ENCODE peak calls at places on chromosomes 11 and 22, in eight cellular contexts. H is CD8-positive, alpha-beta T cell; D is progenitor cell of endocrine pancreas; M is psoas muscle; P is AG10803; X is Caco-2; E is sigmoid colon; N is nephron progenitor cell. I is an unnamed sample.

GRCh38 chr11:66568124-66568916 is at the start of gene CTSF:
- DNase-seq in H (peak), D (no peak), M (peak), P (peak), X (no peak), E (peak), N (no peak), I (no peak)

GRCh38 chr11:133579165-133580031 is 47.1 kb upstream of the OPCML start:
- DNase-seq in H (no peak), D (no peak), M (no peak), P (no peak), X (no peak), E (no peak), N (peak), I (no peak)

GRCh38 chr22:31199187-31199586 is 12.9 kb upstream of the LIMK2 start:
- DNase-seq in H (no peak), D (no peak), M (no peak), P (no peak), X (no peak), E (no peak), N (no peak), I (no peak)

GRCh38 chr11:32960553-32961164 is 55.0 kb upstream of the DEPDC7 start:
- DNase-seq in H (no peak), D (no peak), M (no peak), P (peak), X (no peak), E (no peak), N (no peak), I (peak)

GRCh38 chr22:20524004-20524481 is 16.6 kb downstream of the MED15 start:
- DNase-seq in H (no peak), D (no peak), M (no peak), P (peak), X (no peak), E (no peak), N (no peak), I (peak)

GRCh38 chr11:110772863-110773262 is 60.6 kb upstream of the ARHGAP20 start:
- DNase-seq in H (no peak), D (no peak), M (no peak), P (no peak), X (no peak), E (no peak), N (no peak), I (no peak)

GRCh38 chr22:39130892-39131855 is 21.3 kb downstream of the CBX7 start:
- DNase-seq in H (no peak), D (no peak), M (no peak), P (no peak), X (no peak), E (peak), N (no peak), I (no peak)

GRCh38 chr11:43930868-43931716 is 11.3 kb upstream of the C11orf96 start:
- DNase-seq in H (no peak), D (no peak), M (no peak), P (no peak), X (no peak), E (no peak), N (no peak), I (no peak)

GRCh38 chr22:48863965-48864538 is 963.6 kb downstream of the BRD1 start:
- DNase-seq in H (no peak), D (no peak), M (no peak), P (no peak), X (peak), E (peak), N (no peak), I (no peak)

GRCh38 chr11:29260939-29261705 is 755.7 kb downstream of the KCNA4 start:
- DNase-seq in H (no peak), D (no peak), M (no peak), P (peak), X (peak), E (no peak), N (no peak), I (peak)
- TF ChIP-seq CTCF in H (no peak), D (no peak), M (no peak), P (no peak), X (no peak), E (no peak), N (no peak), I (peak)

GRCh38 chr22:26436903-26437515 is 7.9 kb downstream of the ASPHD2 start:
- DNase-seq in H (no peak), D (no peak), M (no peak), P (no peak), X (no peak), E (no peak), N (no peak), I (no peak)
- TF ChIP-seq CTCF in H (no peak), D (no peak), M (no peak), P (no peak), X (no peak), E (no peak), N (no peak), I (no peak)

GRCh38 chr11:83816572-83817187 is 530.5 kb upstream of the CCDC90B start:
- DNase-seq in H (no peak), D (no peak), M (no peak), P (peak), X (no peak), E (no peak), N (no peak), I (no peak)
- TF ChIP-seq CTCF in H (peak), D (peak), M (peak), P (peak), X (peak), E (no peak), N (peak), I (peak)

GRCh38 chr22:45977551-45978274 is 751 bp upstream of the WNT7B start:
- DNase-seq in H (no peak), D (no peak), M (no peak), P (no peak), X (no peak), E (no peak), N (no peak), I (no peak)

GRCh38 chr22:45977003-45977395 is at the start of gene WNT7B:
- DNase-seq in H (no peak), D (no peak), M (no peak), P (no peak), X (no peak), E (no peak), N (no peak), I (no peak)

GRCh38 chr22:45978275-45978713 is 1.3 kb upstream of the WNT7B start:
- DNase-seq in H (no peak), D (no peak), M (no peak), P (no peak), X (no peak), E (peak), N (no peak), I (no peak)

GRCh38 chr22:45975266-45976161 is 1.4 kb downstream of the WNT7B start:
- DNase-seq in H (no peak), D (no peak), M (no peak), P (no peak), X (peak), E (no peak), N (no peak), I (no peak)

DNA sequence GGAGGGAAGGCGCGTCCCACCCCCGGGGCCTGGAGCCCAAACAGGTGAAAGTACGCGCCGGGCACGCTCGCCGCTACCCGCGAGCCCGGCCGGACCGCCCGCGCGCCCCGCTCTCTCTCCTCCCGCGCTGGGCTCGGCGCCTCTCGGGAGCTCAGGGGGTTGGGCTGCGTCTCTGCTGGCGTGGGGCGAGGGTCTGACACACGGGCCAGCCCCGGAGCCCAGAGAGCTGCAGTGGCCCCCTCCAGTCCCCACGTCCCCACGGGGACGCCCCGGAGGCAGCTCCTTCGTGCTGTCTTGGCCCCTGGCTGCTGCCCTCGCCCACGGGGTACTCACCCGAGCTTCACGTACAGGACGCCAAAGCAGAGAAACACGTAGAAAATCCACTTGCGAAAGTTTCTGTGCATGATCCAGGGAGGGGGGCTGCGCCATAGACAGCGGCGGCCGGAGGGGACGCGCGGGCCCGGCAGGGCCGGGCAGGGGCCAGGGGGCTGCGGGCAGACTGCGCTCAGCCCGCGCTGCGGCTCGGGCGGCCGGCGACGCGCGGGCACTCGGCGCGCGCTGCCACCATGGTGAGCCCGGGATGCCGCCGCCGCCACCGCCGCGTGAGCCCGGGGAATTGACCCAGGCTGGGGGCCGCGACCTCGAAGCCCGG is 485 bp downstream of the WNT7B start:
- DNase-seq in H (no peak), D (no peak), M (no peak), P (no peak), X (no peak), E (no peak), N (peak), I (no peak)
- TF ChIP-seq CTCF in H (no peak), D (no peak), M (no peak), P (no peak), X (no peak), E (no peak), N (no peak), I (no peak)

DNA sequence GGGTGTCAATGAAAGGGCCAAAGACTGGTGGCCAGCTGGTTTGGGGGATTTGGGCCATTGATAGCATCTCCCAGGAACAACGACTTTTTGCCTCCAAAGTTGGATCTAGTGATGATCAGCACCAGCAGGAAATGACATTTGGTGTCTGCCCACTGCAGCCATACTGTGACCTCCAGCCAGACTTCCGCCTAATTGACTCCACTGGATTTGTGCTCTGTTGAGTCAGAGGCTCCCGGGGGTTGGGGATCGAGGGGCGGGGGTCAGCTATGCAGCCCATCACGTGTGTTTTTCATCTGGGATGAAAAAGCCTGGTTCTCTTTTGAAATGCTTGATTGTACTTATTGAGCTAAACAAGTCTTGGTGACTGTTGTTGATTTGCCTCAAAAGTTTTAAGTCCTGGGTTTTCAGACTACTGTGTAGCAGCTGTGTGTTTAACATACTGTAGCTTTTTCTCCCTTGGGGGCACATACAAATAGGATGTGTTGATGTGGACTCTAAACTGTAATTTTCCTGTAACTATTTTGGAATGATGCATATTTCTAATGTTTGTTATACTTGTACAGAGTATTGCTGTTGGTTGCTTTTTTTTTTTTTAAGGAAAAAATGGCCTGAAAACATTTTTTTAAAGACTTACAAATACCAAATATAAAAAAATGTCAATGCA is 46.3 kb upstream of the OR4B1 start:
- DNase-seq in H (no peak), D (no peak), M (no peak), P (peak), X (no peak), E (no peak), N (no peak), I (no peak)
- TF ChIP-seq CTCF in H (no peak), D (no peak), M (no peak), P (no peak), X (no peak), E (no peak), N (no peak), I (no peak)

GRCh38 chr22:26169312-26170111 is at the start of gene SEZ6L:
- DNase-seq in H (no peak), D (peak), M (peak), P (no peak), X (no peak), E (no peak), N (peak), I (no peak)
- TF ChIP-seq CTCF in H (no peak), D (no peak), M (no peak), P (no peak), X (no peak), E (no peak), N (no peak), I (no peak)

GRCh38 chr11:61694971-61695706 is 14.9 kb downstream of the DAGLA start:
- DNase-seq in H (no peak), D (no peak), M (peak), P (no peak), X (peak), E (peak), N (no peak), I (no peak)
- TF ChIP-seq CTCF in H (no peak), D (peak), M (peak), P (peak), X (no peak), E (no peak), N (no peak), I (peak)

DNA sequence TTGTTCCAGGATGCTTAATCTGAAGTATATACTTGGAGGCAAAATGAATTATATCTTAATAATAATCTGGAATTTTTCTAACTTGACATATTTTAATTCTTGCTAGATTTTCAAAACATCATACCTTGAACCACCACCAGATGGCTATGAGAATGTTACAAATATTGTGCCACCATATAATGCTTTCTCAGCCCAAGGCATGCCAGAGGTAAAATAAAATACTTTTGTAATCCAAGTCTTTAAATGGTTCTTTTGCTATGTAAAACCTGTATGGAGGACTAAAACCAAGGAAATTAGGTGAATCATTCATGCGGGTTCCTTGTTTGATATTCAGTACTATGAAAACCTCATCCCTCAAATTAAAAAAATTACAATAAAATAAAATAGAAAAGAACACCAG is 14.4 kb downstream of the NAALAD2 start:
- DNase-seq in H (no peak), D (no peak), M (no peak), P (no peak), X (no peak), E (no peak), N (no peak), I (no peak)
- TF ChIP-seq CTCF in H (no peak), D (peak), M (no peak), P (no peak), X (peak), E (no peak), N (peak), I (peak)

GRCh38 chr11:118427707-118428106 is 8.6 kb upstream of the KMT2A start:
- DNase-seq in H (no peak), D (no peak), M (no peak), P (no peak), X (no peak), E (no peak), N (no peak), I (no peak)
- TF ChIP-seq CTCF in H (no peak), D (no peak), M (no peak), P (no peak), X (no peak), E (no peak), N (no peak), I (no peak)